ENCODE peak calls at places on chromosomes 2 and 18, in eight cellular contexts. O, Y, J, W, B, K, C and S are unnamed samples.

GRCh38 chr2:156687715-156688114 is 251.5 kb downstream of the GPD2 start:
- DNase-seq in O (no peak), Y (peak), J (peak), W (no peak), B (no peak), K (no peak), C (no peak), S (no peak)

GRCh38 chr2:121303531-121304263 is 18.7 kb upstream of the TFCP2L1 start:
- DNase-seq in O (no peak), Y (no peak), J (no peak), W (no peak), B (no peak), K (no peak), C (no peak), S (no peak)

GRCh38 chr18:31612124-31612523 is 20.4 kb downstream of the TTR start:
- DNase-seq in O (no peak), Y (no peak), J (no peak), W (no peak), B (no peak), K (peak), C (no peak), S (no peak)

GRCh38 chr2:128573116-128573515 is 254.4 kb upstream of the HS6ST1 start:
- DNase-seq in O (no peak), Y (no peak), J (no peak), W (no peak), B (no peak), K (no peak), C (no peak), S (no peak)

GRCh38 chr2:224025874-224026273 is 13.2 kb downstream of the SERPINE2 start:
- DNase-seq in O (no peak), Y (no peak), J (no peak), W (peak), B (no peak), K (no peak), C (no peak), S (no peak)

GRCh38 chr2:148362144-148362796 is 282.3 kb upstream of the EPC2 start:
- DNase-seq in O (no peak), Y (no peak), J (no peak), W (no peak), B (no peak), K (no peak), C (peak), S (no peak)

GRCh38 chr2:10993001-10993481 is 81.3 kb downstream of the KCNF1 start:
- DNase-seq in O (no peak), Y (no peak), J (peak), W (no peak), B (no peak), K (peak), C (no peak), S (no peak)

GRCh38 chr2:31049264-31049663 is 89.0 kb downstream of the GALNT14 start:
- DNase-seq in O (no peak), Y (no peak), J (no peak), W (no peak), B (no peak), K (no peak), C (no peak), S (no peak)

GRCh38 chr2:197033222-197033621 is 106.7 kb upstream of the PGAP1 start:
- DNase-seq in O (no peak), Y (no peak), J (peak), W (no peak), B (no peak), K (no peak), C (no peak), S (no peak)

GRCh38 chr2:8676915-8677645 is 4.8 kb upstream of the ID2 start:
- DNase-seq in O (no peak), Y (no peak), J (peak), W (no peak), B (no peak), K (no peak), C (no peak), S (no peak)

GRCh38 chr2:200408428-200409311 is 101.2 kb downstream of the KCTD18 start:
- DNase-seq in O (peak), Y (peak), J (peak), W (no peak), B (no peak), K (peak), C (no peak), S (no peak)

GRCh38 chr18:46405832-46406538 is 251.0 kb downstream of the LOXHD1 start:
- DNase-seq in O (no peak), Y (no peak), J (no peak), W (no peak), B (no peak), K (no peak), C (no peak), S (no peak)

GRCh38 chr2:43193996-43194869 is 32.2 kb downstream of the ZFP36L2 start:
- DNase-seq in O (no peak), Y (no peak), J (no peak), W (no peak), B (no peak), K (no peak), C (no peak), S (no peak)

GRCh38 chr18:50982086-50982801 is 14.4 kb downstream of the ELAC1 start:
- DNase-seq in O (no peak), Y (no peak), J (no peak), W (no peak), B (no peak), K (no peak), C (no peak), S (no peak)

GRCh38 chr2:54416166-54416798 is 39.8 kb upstream of the SPTBN1 start:
- DNase-seq in O (no peak), Y (peak), J (peak), W (no peak), B (no peak), K (no peak), C (no peak), S (no peak)

GRCh38 chr2:25490220-25490619 is 148.5 kb upstream of the DNMT3A start:
- DNase-seq in O (no peak), Y (no peak), J (no peak), W (no peak), B (no peak), K (no peak), C (no peak), S (no peak)

GRCh38 chr2:121862286-121862685 is 106.8 kb downstream of the TSN start:
- DNase-seq in O (no peak), Y (no peak), J (no peak), W (no peak), B (no peak), K (no peak), C (no peak), S (no peak)

GRCh38 chr2:100321181-100321880 is 970 bp downstream of the LONRF2 start:
- DNase-seq in O (no peak), Y (peak), J (peak), W (peak), B (no peak), K (peak), C (peak), S (no peak)

GRCh38 chr2:144686518-144687215 is 166.7 kb upstream of the ZEB2 start:
- DNase-seq in O (no peak), Y (no peak), J (no peak), W (no peak), B (no peak), K (no peak), C (no peak), S (no peak)

GRCh38 chr2:228646061-228646460 is 464.6 kb upstream of the SPHKAP start:
- DNase-seq in O (no peak), Y (no peak), J (peak), W (no peak), B (no peak), K (peak), C (no peak), S (no peak)

GRCh38 chr2:3450385-3451031 is 68.8 kb downstream of the ADI1 start:
- DNase-seq in O (no peak), Y (no peak), J (no peak), W (no peak), B (no peak), K (no peak), C (no peak), S (no peak)

GRCh38 chr2:205758051-205758450 is 75.8 kb downstream of the NRP2 start:
- DNase-seq in O (no peak), Y (peak), J (peak), W (no peak), B (peak), K (peak), C (no peak), S (no peak)

GRCh38 chr18:79047556-79048244 is 21.5 kb upstream of the ATP9B start:
- DNase-seq in O (no peak), Y (no peak), J (no peak), W (no peak), B (no peak), K (no peak), C (no peak), S (no peak)

GRCh38 chr18:79203017-79203605 is 133.9 kb downstream of the ATP9B start:
- DNase-seq in O (peak), Y (no peak), J (peak), W (no peak), B (no peak), K (peak), C (no peak), S (no peak)

GRCh38 chr18:74163019-74163656 is 14.8 kb downstream of the TIMM21 start:
- DNase-seq in O (no peak), Y (no peak), J (no peak), W (peak), B (no peak), K (no peak), C (no peak), S (no peak)

GRCh38 chr18:49250819-49251388 is 209.5 kb downstream of the DYM start:
- DNase-seq in O (no peak), Y (peak), J (peak), W (no peak), B (no peak), K (no peak), C (no peak), S (no peak)

GRCh38 chr2:85269959-85270358 is 57.8 kb downstream of the TGOLN2 start:
- DNase-seq in O (no peak), Y (peak), J (no peak), W (no peak), B (no peak), K (peak), C (no peak), S (no peak)

GRCh38 chr2:55311444-55311870 is 42.4 kb upstream of the MTIF2 start:
- DNase-seq in O (no peak), Y (peak), J (peak), W (no peak), B (no peak), K (no peak), C (no peak), S (no peak)

GRCh38 chr2:42028571-42029148 is 19.2 kb upstream of the PKDCC start:
- DNase-seq in O (no peak), Y (peak), J (no peak), W (no peak), B (no peak), K (no peak), C (no peak), S (no peak)

GRCh38 chr2:28538134-28538533 is 42.3 kb downstream of the PLB1 start:
- DNase-seq in O (no peak), Y (no peak), J (no peak), W (no peak), B (no peak), K (no peak), C (no peak), S (no peak)

GRCh38 chr2:66781804-66782203 is 346.9 kb downstream of the MEIS1 start:
- DNase-seq in O (no peak), Y (no peak), J (no peak), W (no peak), B (no peak), K (no peak), C (no peak), S (no peak)

GRCh38 chr2:196284901-196285589 is 113.7 kb upstream of the STK17B start:
- DNase-seq in O (no peak), Y (no peak), J (peak), W (no peak), B (no peak), K (no peak), C (no peak), S (no peak)

GRCh38 chr2:241289597-241289996 is 25.9 kb downstream of the HDLBP start:
- DNase-seq in O (no peak), Y (no peak), J (no peak), W (no peak), B (no peak), K (no peak), C (no peak), S (no peak)
- TF ChIP-seq CTCF in O (no peak), Y (no peak), J (no peak), W (no peak), B (no peak), K (no peak), C (peak), S (no peak)

DNA sequence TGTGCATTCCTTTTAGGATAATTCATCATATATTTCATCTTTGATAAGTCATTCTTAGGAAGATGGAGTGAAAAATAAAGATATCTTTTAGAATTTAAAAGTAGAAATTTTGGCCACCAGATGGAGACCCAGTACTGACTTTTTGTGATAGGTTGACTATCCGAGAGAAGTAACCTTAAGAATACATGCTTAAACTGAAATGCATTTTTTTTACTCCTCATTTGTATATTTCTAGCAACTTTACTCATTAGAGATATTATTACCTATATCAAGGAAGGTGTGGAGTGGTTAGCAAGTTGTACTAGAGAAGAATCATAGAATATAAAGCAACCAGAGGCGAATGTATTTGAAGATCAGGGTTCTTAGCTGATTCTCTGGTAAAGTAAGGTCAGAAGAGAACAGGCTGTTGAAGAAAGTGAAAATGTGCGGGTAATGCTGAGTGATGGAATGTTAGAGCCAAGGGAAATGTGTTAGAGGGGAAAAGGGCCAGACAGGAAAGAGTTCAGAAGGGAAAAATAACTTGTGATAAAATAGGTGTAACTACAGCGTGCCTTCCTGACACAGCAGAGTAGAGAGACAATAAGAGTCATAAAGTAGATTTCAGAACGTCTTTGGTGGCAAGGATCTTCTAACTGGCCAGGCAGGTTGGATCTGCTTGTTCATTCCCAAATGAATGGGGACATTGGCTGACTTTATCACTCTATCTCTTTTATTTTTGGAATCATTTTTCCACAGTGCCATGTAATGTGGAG is 52.3 kb downstream of the TDRD15 start:
- DNase-seq in O (no peak), Y (peak), J (no peak), W (no peak), B (no peak), K (no peak), C (no peak), S (no peak)
- TF ChIP-seq CTCF in O (peak), Y (no peak), J (no peak), W (no peak), B (no peak), K (no peak), C (peak), S (no peak)

DNA sequence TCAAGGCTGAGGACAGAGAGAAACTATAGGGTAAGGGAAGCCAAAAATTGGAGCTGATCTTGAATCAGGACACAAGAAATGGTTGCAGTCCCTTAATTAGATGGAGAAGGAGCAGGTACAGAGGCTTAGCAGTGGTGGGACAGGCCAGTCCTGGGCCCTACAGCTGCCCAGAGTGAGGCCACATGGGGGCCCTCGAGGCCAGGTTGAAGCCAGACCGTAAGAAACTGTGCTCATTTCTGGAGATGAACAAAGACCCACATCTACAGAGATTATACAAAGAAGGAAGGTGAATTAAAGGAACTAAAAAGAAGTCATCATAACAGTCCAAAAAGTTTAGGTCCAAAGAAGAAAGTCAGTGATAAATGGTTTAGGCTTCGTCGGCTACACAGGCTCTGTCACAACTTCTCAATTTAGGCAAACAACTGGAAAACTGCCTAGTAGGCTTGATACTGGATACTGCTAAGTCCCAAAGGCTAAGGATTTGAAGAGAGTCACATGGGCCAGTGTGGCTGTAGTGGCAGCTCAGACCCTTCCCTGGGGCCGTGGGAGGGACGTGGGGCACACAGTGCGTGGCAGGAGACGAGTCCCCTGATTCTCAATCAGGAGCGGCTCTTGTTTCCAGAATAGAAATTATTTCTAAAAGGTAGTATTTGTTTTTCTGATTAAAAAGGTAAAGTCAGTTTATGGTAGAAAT is 50.4 kb upstream of the CNGA3 start:
- DNase-seq in O (no peak), Y (peak), J (peak), W (no peak), B (no peak), K (no peak), C (no peak), S (no peak)
- TF ChIP-seq CTCF in O (no peak), Y (peak), J (peak), W (no peak), B (no peak), K (no peak), C (no peak), S (peak)

DNA sequence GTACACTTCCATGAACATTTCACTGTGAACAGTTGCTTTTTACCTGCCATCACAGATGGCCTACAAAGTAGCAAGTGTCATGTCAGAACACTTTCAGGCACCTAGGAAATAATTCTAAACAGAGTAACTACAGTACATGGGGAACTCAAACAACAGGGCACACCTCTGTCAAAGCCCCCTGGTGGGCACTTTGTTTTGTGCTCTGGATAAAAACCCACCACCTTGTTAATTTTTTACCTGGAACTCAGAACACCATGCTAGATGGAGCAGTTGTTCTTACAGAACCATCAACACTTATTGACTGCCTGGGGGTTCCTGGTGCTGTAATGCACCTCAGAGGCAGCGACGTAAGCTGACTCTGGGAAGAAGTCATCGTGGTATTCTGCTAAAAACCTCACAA is 2.3 kb downstream of the MSL3B start:
- DNase-seq in O (no peak), Y (no peak), J (no peak), W (peak), B (no peak), K (no peak), C (peak), S (no peak)
- TF ChIP-seq CTCF in O (peak), Y (peak), J (peak), W (peak), B (no peak), K (peak), C (peak), S (peak)

GRCh38 chr2:218008060-218009040 is 5.6 kb upstream of the TNS1 start:
- DNase-seq in O (no peak), Y (peak), J (peak), W (no peak), B (no peak), K (peak), C (no peak), S (no peak)

GRCh38 chr2:218010838-218011616 is 8.2 kb upstream of the TNS1 start:
- DNase-seq in O (no peak), Y (peak), J (no peak), W (no peak), B (no peak), K (no peak), C (peak), S (no peak)

GRCh38 chr2:218011641-218012040 is 8.8 kb upstream of the TNS1 start:
- DNase-seq in O (no peak), Y (no peak), J (no peak), W (no peak), B (no peak), K (no peak), C (no peak), S (no peak)

GRCh38 chr2:218009191-218010114 is 6.7 kb upstream of the TNS1 start:
- DNase-seq in O (no peak), Y (no peak), J (no peak), W (no peak), B (no peak), K (no peak), C (no peak), S (no peak)

DNA sequence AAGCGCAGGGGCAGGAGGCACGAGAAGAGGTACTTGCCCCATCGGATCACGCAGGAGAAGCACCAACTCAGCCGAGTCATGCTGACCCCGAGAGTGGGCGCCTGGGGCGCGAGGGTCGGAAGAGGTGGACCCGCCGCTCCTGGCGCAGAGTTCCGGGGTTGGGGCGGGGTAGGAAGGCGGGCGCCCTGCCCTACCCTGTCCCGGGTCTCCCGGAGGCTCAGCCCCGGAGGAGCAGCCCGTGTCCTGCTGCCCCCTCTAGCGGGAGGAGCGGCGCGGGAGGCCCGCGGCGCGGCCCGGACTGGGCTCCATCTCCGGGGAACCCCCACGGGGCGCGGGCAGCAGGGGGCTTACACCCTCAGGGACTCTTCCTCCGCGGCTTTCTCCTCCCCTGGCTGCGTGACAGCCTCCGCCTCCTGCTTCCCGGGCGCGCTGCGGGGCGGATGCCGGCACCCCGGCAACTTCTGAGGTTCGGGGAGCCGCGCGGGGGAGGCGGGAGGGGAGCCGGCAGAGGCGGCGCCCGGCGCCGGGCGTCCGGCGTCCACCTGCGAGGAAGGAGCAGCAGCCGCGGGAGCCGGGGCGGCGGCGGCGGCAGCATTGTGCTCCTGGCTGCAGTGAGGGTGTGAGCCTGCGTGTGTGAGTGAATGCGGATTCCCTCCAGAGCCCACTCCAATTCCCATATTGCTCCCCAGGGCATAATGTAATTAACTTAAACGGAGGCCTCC is 7.5 kb upstream of the TNS1 start:
- DNase-seq in O (no peak), Y (peak), J (peak), W (peak), B (no peak), K (no peak), C (peak), S (peak)
- TF ChIP-seq CTCF in O (no peak), Y (peak), J (peak), W (peak), B (peak), K (peak), C (peak), S (no peak)

GRCh38 chr2:190766581-190766980 is 114.0 kb upstream of the GLS start:
- DNase-seq in O (no peak), Y (no peak), J (peak), W (no peak), B (no peak), K (no peak), C (no peak), S (no peak)
- TF ChIP-seq CTCF in O (no peak), Y (no peak), J (no peak), W (no peak), B (no peak), K (no peak), C (no peak), S (no peak)